ENCODE peak calls at places on chromosomes 5 and 9, in four cellular contexts. J is neural crest cell, A is PC-3, R is AG04450. W is an unnamed sample.

GRCh38 chr5:132211787-132212186 is 15.9 kb downstream of the P4HA2 start:
- DNase-seq in J (no peak), R (no peak), A (no peak), W (no peak)

GRCh38 chr9:127195976-127196825 is 68.4 kb upstream of the GARNL3 start:
- DNase-seq in A (no peak), R (no peak), J (no peak), W (no peak)

GRCh38 chr9:114505187-114506081 is at the start of gene WHRN:
- DNase-seq in A (peak; percentile 86), R (peak; percentile 44), J (peak; percentile 90), W (no peak)

GRCh38 chr9:8315211-8315610 is 515.6 kb upstream of the DMAC1 start:
- DNase-seq in J (no peak), A (no peak), R (no peak), W (no peak)

GRCh38 chr9:120619751-120620655 is 40.0 kb upstream of the CDK5RAP2 start:
- DNase-seq in J (peak; percentile 58), R (peak; percentile 48), A (peak; percentile 75), W (peak; percentile 41)

GRCh38 chr5:54905942-54906537 is 79.4 kb downstream of the ESM1 start:
- DNase-seq in A (peak; percentile 66), J (peak; percentile 70), R (peak; percentile 59), W (no peak)

GRCh38 chr5:172990776-172991175 is 7.2 kb downstream of the ATP6V0E1 start:
- DNase-seq in A (no peak), R (no peak), J (no peak), W (no peak)

GRCh38 chr9:3809724-3810123 is 283.9 kb upstream of the RFX3 start:
- DNase-seq in A (peak; percentile 79), J (no peak), R (no peak), W (no peak)

GRCh38 chr9:99180199-99180598 is 41.5 kb downstream of the ALG2 start:
- DNase-seq in J (no peak), A (no peak), R (no peak), W (no peak)

GRCh38 chr5:42403236-42403635 is 20.0 kb upstream of the GHR start:
- DNase-seq in A (no peak), J (no peak), R (no peak), W (no peak)

GRCh38 chr9:125867752-125868400 is 120.7 kb downstream of the PBX3 start:
- DNase-seq in R (no peak), A (peak; percentile 8), J (no peak), W (no peak)

GRCh38 chr5:143409972-143410371 is 6.5 kb upstream of the NR3C1 start:
- DNase-seq in A (no peak), J (no peak), R (no peak), W (no peak)

GRCh38 chr5:113052041-113052795 is 75.6 kb downstream of the DCP2 start:
- DNase-seq in J (no peak), A (no peak), R (no peak), W (no peak)

GRCh38 chr5:73437126-73438047 is 11.2 kb downstream of the FOXD1 start:
- DNase-seq in J (peak; percentile 45), R (no peak), A (peak; percentile 80), W (no peak)

GRCh38 chr5:73983661-73984060 is 357.7 kb downstream of the ARHGEF28 start:
- DNase-seq in A (no peak), R (no peak), J (no peak), W (no peak)

GRCh38 chr9:117028103-117028858 is 341.2 kb downstream of the TRIM32 start:
- DNase-seq in J (no peak), R (no peak), A (no peak), W (no peak)

GRCh38 chr5:172561151-172561550 is 79.9 kb upstream of the NEURL1B start:
- DNase-seq in A (peak; percentile 16), J (no peak), R (no peak), W (no peak)

GRCh38 chr9:97749928-97750327 is 52.8 kb upstream of the XPA start:
- DNase-seq in A (peak; percentile 29), R (no peak), J (no peak), W (no peak)

GRCh38 chr5:45060686-45061085 is 251.9 kb downstream of the MRPS30 start:
- DNase-seq in A (no peak), R (no peak), J (no peak), W (no peak)

GRCh38 chr5:151239237-151239861 is 13.6 kb upstream of the GM2A start:
- DNase-seq in A (peak; percentile 77), J (peak; percentile 54), R (no peak), W (no peak)

GRCh38 chr9:85046475-85046874 is 376.9 kb downstream of the NTRK2 start:
- DNase-seq in A (no peak), R (no peak), J (no peak), W (no peak)

GRCh38 chr9:78437721-78438610 is 141.0 kb downstream of the PSAT1 start:
- DNase-seq in R (no peak), A (no peak), J (no peak), W (no peak)

W was measured in brain pericyte.